ENCODE peak calls at places on chromosomes 12 and 14, in five cellular contexts. F, M, E, C and H are unnamed samples.

GRCh38 chr12:106128526-106129430 is 10.0 kb downstream of the NUAK1 start:
- DNase-seq in F (no peak), E (no peak), C (no peak), M (peak), H (no peak)

GRCh38 chr12:107360472-107360871 is 267.1 kb upstream of the CRY1 start:
- DNase-seq in M (no peak), C (no peak), F (no peak), E (peak), H (no peak)

GRCh38 chr12:88579572-88579940 is 715 bp downstream of the KITLG start:
- DNase-seq in M (peak), E (peak), F (peak), C (no peak), H (no peak)

GRCh38 chr12:66931091-66931490 is 252.2 kb upstream of the GRIP1 start:
- DNase-seq in M (no peak), C (no peak), E (no peak), F (no peak), H (no peak)

GRCh38 chr12:95739561-95740313 is 50.8 kb downstream of the NTN4 start:
- DNase-seq in F (no peak), C (no peak), E (no peak), M (no peak), H (no peak)

GRCh38 chr12:88856201-88856600 is 275.9 kb upstream of the KITLG start:
- DNase-seq in E (no peak), F (no peak), C (no peak), M (no peak), H (no peak)

GRCh38 chr12:58639323-58639934 is 280.9 kb downstream of the LRIG3 start:
- DNase-seq in E (no peak), C (peak), F (no peak), M (no peak), H (no peak)

GRCh38 chr14:103501041-103501870 is 21.4 kb downstream of the CKB start:
- DNase-seq in F (peak), C (no peak), E (no peak), M (peak), H (no peak)

GRCh38 chr12:13816394-13816793 is 165.0 kb downstream of the GRIN2B start:
- DNase-seq in E (no peak), F (no peak), C (no peak), M (no peak), H (no peak)

GRCh38 chr14:58078471-58078870 is 73.5 kb downstream of the ARMH4 start:
- DNase-seq in C (no peak), M (no peak), E (no peak), F (no peak), H (no peak)

GRCh38 chr14:79842270-79842669 is 369.0 kb downstream of the DIO2 start:
- DNase-seq in E (no peak), M (no peak), F (no peak), C (peak), H (no peak)

GRCh38 chr14:54629183-54629582 is 62.3 kb downstream of the SAMD4A start:
- DNase-seq in F (no peak), M (no peak), C (no peak), E (no peak), H (no peak)

GRCh38 chr12:91785655-91786489 is 359.8 kb downstream of the BTG1 start:
- DNase-seq in M (no peak), C (no peak), E (no peak), F (no peak), H (no peak)

GRCh38 chr12:108035372-108035771 is 93.7 kb upstream of the WSCD2 start:
- DNase-seq in M (no peak), C (no peak), E (no peak), F (no peak), H (no peak)

GRCh38 chr14:96104469-96105057 is 65.4 kb downstream of the C14orf132 start:
- DNase-seq in E (peak), C (peak), M (peak), F (peak), H (no peak)

GRCh38 chr14:94111276-94112095 is 950 bp downstream of the IFI27 start:
- DNase-seq in C (no peak), F (peak), E (no peak), M (peak), H (peak)

GRCh38 chr12:42588981-42589464 is 523 bp downstream of the PRICKLE1 start:
- DNase-seq in F (no peak), C (no peak), M (peak), E (peak), H (peak)

GRCh38 chr14:85483037-85483436 is 46.9 kb upstream of the FLRT2 start:
- DNase-seq in F (no peak), C (peak), M (no peak), E (no peak), H (no peak)

GRCh38 chr14:72946491-72946890 is 20.2 kb downstream of the DCAF4 start:
- DNase-seq in M (no peak), C (no peak), E (no peak), F (no peak), H (no peak)

GRCh38 chr12:1591029-1591428 is 3.4 kb downstream of the FBXL14 start:
- DNase-seq in M (no peak), E (peak), F (peak), C (peak), H (no peak)
- TF ChIP-seq CTCF in M (no peak), E (no peak), F (peak), C (peak), H (peak)

GRCh38 chr12:49671051-49671765 is 36.0 kb downstream of the FMNL3 start:
- DNase-seq in C (no peak), F (peak), M (no peak), E (no peak), H (no peak)
- TF ChIP-seq CTCF in C (no peak), F (no peak), M (no peak), E (no peak), H (no peak)

GRCh38 chr14:68593806-68594536 is 198.9 kb downstream of the ZFP36L1 start:
- DNase-seq in F (peak), C (peak), E (no peak), M (peak), H (no peak)
- TF ChIP-seq CTCF in F (no peak), C (no peak), E (no peak), M (no peak), H (no peak)

GRCh38 chr12:109121346-109121880 is 5.0 kb downstream of the ACACB start:
- DNase-seq in E (no peak), F (peak), C (no peak), M (no peak), H (no peak)
- TF ChIP-seq CTCF in E (no peak), F (no peak), C (no peak), M (no peak), H (no peak)

GRCh38 chr12:57229634-57230380 is at the start of gene SHMT2:
- DNase-seq in E (peak), M (peak), C (peak), F (peak), H (peak)

GRCh38 chr12:57231276-57232021 is 1.9 kb downstream of the SHMT2 start:
- DNase-seq in F (no peak), C (no peak), E (no peak), M (no peak), H (no peak)

GRCh38 chr12:57227315-57228115 is 2.0 kb upstream of the SHMT2 start:
- DNase-seq in F (no peak), C (no peak), M (no peak), E (no peak), H (no peak)

GRCh38 chr12:57230381-57231155 is 1.1 kb downstream of the SHMT2 start:
- DNase-seq in C (no peak), F (no peak), E (no peak), M (no peak), H (no peak)

DNA sequence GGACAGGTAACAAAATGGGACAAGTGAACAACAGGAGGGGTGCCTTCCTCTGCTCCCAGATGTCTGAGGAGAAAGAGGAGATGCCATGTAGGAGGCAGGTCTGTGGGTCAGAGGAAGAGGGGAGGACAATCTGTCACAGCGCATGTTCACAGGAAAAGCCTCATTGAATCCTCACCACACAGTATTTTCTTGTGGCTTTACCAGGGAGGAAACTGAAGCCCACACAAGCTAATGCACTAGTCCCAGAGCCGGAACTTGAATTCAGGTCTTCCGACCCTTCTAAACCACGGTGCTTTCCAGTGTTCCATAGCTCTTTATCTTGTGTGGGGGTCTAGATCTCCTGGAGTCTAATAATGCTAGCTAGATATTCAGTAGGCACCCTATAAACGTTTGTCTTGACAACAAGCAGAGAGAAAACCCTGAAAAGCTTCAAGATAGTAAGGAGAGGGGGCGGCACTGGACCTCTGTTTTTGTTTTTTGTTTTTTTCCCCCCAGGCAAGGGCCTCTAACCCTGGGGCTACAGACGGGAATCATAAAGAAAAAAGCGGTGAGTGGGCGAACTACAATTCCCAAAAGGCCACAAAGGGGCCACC is 374 bp upstream of the SHMT2 start:
- DNase-seq in C (no peak), F (peak), M (no peak), E (no peak), H (no peak)
- TF ChIP-seq CTCF in C (no peak), F (peak), M (no peak), E (no peak), H (peak)

DNA sequence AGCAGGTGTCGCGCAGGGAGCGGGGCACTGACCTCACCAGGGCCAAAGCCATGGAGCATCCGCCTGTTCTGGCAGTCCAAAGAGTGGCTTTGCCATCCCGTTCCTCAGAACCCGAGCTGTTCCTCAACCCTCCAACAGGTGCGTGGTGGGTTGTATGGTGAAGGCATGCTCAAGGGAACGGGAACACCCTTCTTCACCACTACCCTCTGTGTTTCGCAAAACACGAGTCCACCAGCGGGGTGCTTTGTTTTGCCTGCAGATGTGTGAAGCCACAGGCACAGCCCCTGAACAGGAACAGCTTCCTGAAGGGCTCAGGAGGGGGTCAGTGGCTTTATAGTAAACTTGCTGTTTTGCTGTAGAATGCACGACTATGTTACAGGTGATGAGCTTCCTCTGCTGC is 52.7 kb downstream of the SMOC1 start:
- DNase-seq in M (no peak), F (no peak), E (no peak), C (no peak), H (no peak)
- TF ChIP-seq CTCF in M (no peak), F (no peak), E (no peak), C (no peak), H (no peak)

GRCh38 chr14:64682843-64683242 is 21.4 kb upstream of the PLEKHG3 start:
- DNase-seq in C (no peak), E (no peak), F (no peak), M (no peak), H (no peak)

GRCh38 chr14:64680675-64681060 is 23.6 kb upstream of the PLEKHG3 start:
- DNase-seq in C (no peak), F (no peak), M (no peak), E (no peak), H (no peak)

GRCh38 chr14:64683264-64683663 is 21.0 kb upstream of the PLEKHG3 start:
- DNase-seq in E (no peak), M (no peak), C (no peak), F (no peak), H (no peak)

GRCh38 chr14:64684091-64684490 is 20.1 kb upstream of the PLEKHG3 start:
- DNase-seq in E (no peak), C (peak), M (no peak), F (peak), H (no peak)

GRCh38 chr14:64682173-64682710 is 22.0 kb upstream of the PLEKHG3 start:
- DNase-seq in M (no peak), C (peak), F (no peak), E (peak), H (no peak)
- TF ChIP-seq CTCF in M (no peak), C (no peak), F (no peak), E (no peak), H (no peak)

DNA sequence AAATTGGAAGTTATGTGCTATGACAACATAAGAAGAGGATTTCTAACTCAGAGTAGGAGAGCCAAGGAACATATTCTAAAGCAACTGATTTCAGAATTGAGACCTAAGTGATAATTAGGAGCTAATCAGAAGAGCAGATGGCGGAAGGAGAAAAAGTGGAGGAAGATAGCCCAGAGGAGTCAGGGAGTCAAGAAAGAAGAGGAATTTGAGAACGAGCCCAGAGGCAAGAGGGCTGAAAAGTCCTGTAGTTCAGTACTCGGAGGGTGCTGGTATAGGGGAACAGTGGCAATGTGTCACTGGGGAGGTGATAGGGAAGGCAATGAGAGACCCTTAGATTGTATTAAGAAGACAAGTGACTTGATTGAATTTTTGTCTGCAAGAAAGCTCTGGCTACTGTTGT is 162.4 kb downstream of the CNTN1 start:
- DNase-seq in E (no peak), M (no peak), C (no peak), F (no peak), H (no peak)
- TF ChIP-seq CTCF in E (no peak), M (no peak), C (no peak), F (no peak), H (no peak)

GRCh38 chr14:20468773-20469241 is 399 bp upstream of the PNP start:
- DNase-seq in F (no peak), C (no peak), M (no peak), E (peak), H (no peak)
- TF ChIP-seq CTCF in F (no peak), C (no peak), M (no peak), E (no peak), H (no peak)

GRCh38 chr14:91339606-91340369 is 77.8 kb downstream of the CCDC88C start:
- DNase-seq in C (no peak), F (no peak), M (no peak), E (no peak), H (no peak)

GRCh38 chr14:91343051-91343450 is 74.6 kb downstream of the CCDC88C start:
- DNase-seq in F (no peak), E (no peak), M (no peak), C (no peak), H (no peak)

GRCh38 chr14:91342243-91342760 is 75.3 kb downstream of the CCDC88C start:
- DNase-seq in F (no peak), E (no peak), C (no peak), M (no peak), H (no peak)

GRCh38 chr14:91339076-91339475 is 78.5 kb downstream of the CCDC88C start:
- DNase-seq in E (no peak), F (no peak), M (no peak), C (no peak), H (no peak)

DNA sequence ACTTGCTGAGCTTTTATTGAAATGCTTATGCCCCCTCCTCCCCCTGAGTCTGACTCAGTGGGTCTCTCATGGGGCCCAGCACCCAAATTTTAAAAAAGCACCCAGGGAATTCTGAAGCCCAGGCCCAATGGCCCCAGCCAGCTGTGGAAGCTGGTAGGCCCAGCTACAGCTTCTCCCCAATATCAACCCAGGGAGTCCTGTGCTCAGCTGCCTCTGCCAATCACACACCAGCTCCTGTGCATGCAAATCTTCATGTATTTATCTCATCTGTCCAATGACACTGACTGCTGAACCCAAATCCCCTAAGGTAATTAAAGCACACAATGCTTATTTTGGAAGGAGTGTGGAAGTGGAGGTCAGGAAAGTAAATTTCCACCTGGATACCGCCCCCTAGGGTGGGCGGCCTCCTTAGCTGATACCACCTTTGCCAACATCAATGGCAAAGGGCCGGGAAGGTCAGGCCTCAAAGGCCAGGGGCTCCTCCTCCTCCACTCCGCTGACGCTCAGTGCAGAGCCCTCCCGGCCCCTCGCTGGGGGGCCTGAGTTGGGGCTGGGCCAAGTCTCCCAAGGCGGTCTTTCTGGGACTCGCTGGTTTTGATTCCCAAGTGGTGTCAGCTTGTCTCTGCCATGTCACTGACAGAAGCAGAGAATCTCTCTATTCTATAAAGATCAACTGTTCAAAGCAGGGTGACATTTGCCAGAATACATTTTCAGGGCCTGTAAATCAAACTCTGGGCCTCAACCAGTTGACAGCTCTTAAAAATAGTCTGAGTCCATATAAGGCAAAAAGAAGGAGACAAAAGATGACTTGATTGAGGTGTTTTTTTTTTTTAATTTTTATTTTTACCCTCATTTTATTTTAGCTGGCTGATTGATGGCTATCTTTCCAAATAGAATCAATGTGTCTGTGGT is 76.0 kb downstream of the CCDC88C start:
- DNase-seq in E (no peak), C (no peak), M (no peak), F (no peak), H (no peak)
- TF ChIP-seq CTCF in E (no peak), C (no peak), M (no peak), F (no peak), H (no peak)